ENCODE peak calls at places on chromosomes 2 and 18, in four cellular contexts. One of them, this sample, is unnamed.

GRCh38 chr2:43274055-43274454 is 47.6 kb upstream of the ZFP36L2 start:
- DNase-seq in K562: no peak
- DNase-seq in HEK293T: no peak
- DNase-seq in HepG2: no peak
- DNase-seq in this sample: no peak

GRCh38 chr2:108616731-108617161 is 82.5 kb downstream of the LIMS1 start:
- DNase-seq in K562: no peak
- DNase-seq in HepG2: no peak
- DNase-seq in HEK293T: peak; percentile 48
- DNase-seq in this sample: no peak

GRCh38 chr18:46009158-46009866 is 42.2 kb upstream of the EPG5 start:
- DNase-seq in HEK293T: no peak
- DNase-seq in K562: no peak
- DNase-seq in HepG2: no peak
- DNase-seq in this sample: no peak

GRCh38 chr2:240850026-240850425 is 18.6 kb upstream of the AGXT start:
- DNase-seq in HEK293T: no peak
- DNase-seq in HepG2: no peak
- DNase-seq in K562: no peak
- DNase-seq in this sample: no peak

GRCh38 chr2:134537121-134537520 is 181.7 kb downstream of the TMEM163 start:
- DNase-seq in HEK293T: no peak
- DNase-seq in HepG2: no peak
- DNase-seq in K562: no peak
- DNase-seq in this sample: no peak

GRCh38 chr2:46841621-46842020 is 74.0 kb downstream of the MCFD2 start:
- DNase-seq in HepG2: no peak
- DNase-seq in HEK293T: no peak
- DNase-seq in K562: no peak
- DNase-seq in this sample: no peak

GRCh38 chr2:152222975-152223638 is 47.5 kb upstream of the STAM2 start:
- DNase-seq in HepG2: peak; percentile 59
- DNase-seq in HEK293T: peak; percentile 35
- DNase-seq in K562: no peak
- DNase-seq in this sample: no peak

GRCh38 chr2:182649316-182649715 is 66.7 kb upstream of the DNAJC10 start:
- DNase-seq in K562: no peak
- DNase-seq in HEK293T: peak; percentile 48
- DNase-seq in HepG2: peak; percentile 57
- DNase-seq in this sample: peak; percentile 53

GRCh38 chr2:175282300-175282699 is 100.8 kb upstream of the ATP5MC3 start:
- DNase-seq in HEK293T: peak; percentile 53
- DNase-seq in K562: peak; percentile 23
- DNase-seq in HepG2: peak; percentile 20
- DNase-seq in this sample: no peak

GRCh38 chr18:56756971-56757370 is 105.8 kb downstream of the WDR7 start:
- DNase-seq in HEK293T: no peak
- DNase-seq in HepG2: no peak
- DNase-seq in K562: no peak
- DNase-seq in this sample: no peak

GRCh38 chr18:50277935-50278334 is 3.4 kb downstream of the MBD1 start:
- DNase-seq in HEK293T: no peak
- DNase-seq in K562: no peak
- DNase-seq in HepG2: no peak
- DNase-seq in this sample: no peak

GRCh38 chr18:79481041-79481790 is 85.5 kb downstream of the NFATC1 start:
- DNase-seq in HEK293T: no peak
- DNase-seq in K562: no peak
- DNase-seq in HepG2: no peak
- DNase-seq in this sample: no peak

GRCh38 chr2:222993920-222994650 is 57.9 kb upstream of the KCNE4 start:
- DNase-seq in K562: no peak
- DNase-seq in HepG2: no peak
- DNase-seq in HEK293T: no peak
- DNase-seq in this sample: no peak

GRCh38 chr2:28895189-28895893 is 874 bp downstream of the WDR43 start:
- DNase-seq in K562: no peak
- DNase-seq in HepG2: peak; percentile 54
- DNase-seq in HEK293T: peak; percentile 35
- DNase-seq in this sample: peak; percentile 27

GRCh38 chr2:222982010-222982908 is 69.7 kb upstream of the KCNE4 start:
- DNase-seq in K562: no peak
- DNase-seq in HEK293T: peak; percentile 44
- DNase-seq in HepG2: peak; percentile 52
- DNase-seq in this sample: peak; percentile 46

DNA sequence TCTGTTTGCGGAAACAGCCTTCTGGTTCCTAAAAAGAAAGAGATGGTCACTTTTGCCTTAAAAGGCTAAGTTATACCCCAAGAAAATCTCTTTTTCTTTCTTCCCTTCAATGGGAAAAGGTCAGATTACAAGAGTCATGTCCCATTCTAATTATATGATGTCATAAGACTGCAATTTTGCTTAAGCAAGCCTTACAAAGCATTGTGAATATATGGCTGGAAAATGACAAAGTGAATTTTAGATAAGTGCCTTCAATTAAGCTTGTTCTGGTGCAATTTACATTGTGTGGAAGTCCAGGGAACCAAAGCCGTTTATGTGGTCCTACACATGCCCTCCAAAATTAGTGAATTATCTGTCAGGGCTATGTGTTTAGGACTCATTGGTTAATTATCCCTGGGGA is 7.6 kb upstream of the BMP10 start:
- DNase-seq in K562: no peak
- DNase-seq in HEK293T: no peak
- DNase-seq in HepG2: no peak
- DNase-seq in this sample: no peak
- TF ChIP-seq ELF4 in K562: no peak
- TF ChIP-seq ELF4 in HEK293T: no peak
- TF ChIP-seq ELF4 in HepG2: no peak
- TF ChIP-seq ELF4 in this sample: no peak

GRCh38 chr2:85765081-85765731 is 11.4 kb downstream of the ATOH8 start:
- DNase-seq in HepG2: no peak
- DNase-seq in HEK293T: no peak
- DNase-seq in K562: no peak
- DNase-seq in this sample: peak; percentile 63
- TF ChIP-seq ELF4 in HepG2: no peak
- TF ChIP-seq ELF4 in HEK293T: no peak
- TF ChIP-seq ELF4 in K562: no peak
- TF ChIP-seq ELF4 in this sample: no peak

GRCh38 chr18:65725421-65726050 is 25.3 kb upstream of the CDH7 start:
- DNase-seq in HepG2: peak; percentile 16
- DNase-seq in HEK293T: peak; percentile 6
- DNase-seq in K562: peak; percentile 3
- DNase-seq in this sample: peak; percentile 74
- TF ChIP-seq ELF4 in HepG2: no peak
- TF ChIP-seq ELF4 in HEK293T: no peak
- TF ChIP-seq ELF4 in K562: no peak
- TF ChIP-seq ELF4 in this sample: no peak

DNA sequence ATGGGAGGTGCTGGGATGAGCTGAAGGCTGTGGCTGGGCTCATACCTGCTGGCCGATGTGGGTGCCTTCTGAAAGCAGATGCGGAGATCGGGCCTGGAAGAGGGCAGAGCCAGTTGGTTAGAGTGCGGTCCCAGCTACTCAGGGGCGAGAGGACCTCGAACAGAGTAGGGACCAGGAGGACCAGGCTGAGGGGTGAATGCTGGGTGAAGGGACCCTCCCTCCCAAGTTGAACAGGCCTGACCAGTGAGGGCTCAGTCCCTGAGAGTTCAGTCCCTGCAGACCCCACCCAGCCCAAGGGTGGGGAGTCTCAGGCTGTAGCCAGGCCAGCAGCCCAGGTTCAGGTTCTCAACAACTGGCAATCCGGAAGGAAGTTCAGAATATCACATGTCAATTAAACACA is 232.8 kb upstream of the HS6ST1 start:
- DNase-seq in HepG2: no peak
- DNase-seq in K562: no peak
- DNase-seq in HEK293T: no peak
- DNase-seq in this sample: no peak
- TF ChIP-seq ELF4 in HepG2: no peak
- TF ChIP-seq ELF4 in K562: no peak
- TF ChIP-seq ELF4 in HEK293T: no peak
- TF ChIP-seq ELF4 in this sample: no peak

DNA sequence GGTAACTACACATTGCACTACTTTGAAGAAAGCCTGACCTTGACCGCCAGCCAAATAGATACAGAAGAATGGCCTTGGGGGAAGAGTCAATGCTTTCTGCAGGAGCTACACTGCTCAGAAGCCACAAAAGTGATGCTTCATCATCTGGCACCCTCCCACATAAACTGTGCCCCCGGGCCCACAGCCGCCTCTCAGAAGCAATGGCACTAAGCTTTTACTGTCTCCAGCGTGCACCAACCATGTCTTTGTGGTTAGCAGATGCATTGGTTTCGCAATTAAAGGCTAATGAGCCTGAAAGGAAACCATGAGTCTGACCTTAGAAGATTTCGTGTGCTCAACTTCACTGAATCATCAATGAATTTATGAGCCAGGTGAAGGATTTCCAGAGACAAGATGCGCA is 209.4 kb upstream of the TRIB2 start:
- DNase-seq in HepG2: no peak
- DNase-seq in HEK293T: no peak
- DNase-seq in K562: no peak
- DNase-seq in this sample: no peak
- TF ChIP-seq ELF4 in HepG2: no peak
- TF ChIP-seq ELF4 in HEK293T: no peak
- TF ChIP-seq ELF4 in K562: no peak
- TF ChIP-seq ELF4 in this sample: no peak

This sample was measured in WTC11.